ENCODE peak calls at places on chromosome 22, in eight cellular contexts. S is NB4, T is spleen, N is HCT116, W is H1, O is gastrocnemius medialis, Z is sigmoid colon, M is body of pancreas. V is an unnamed sample.

GRCh38 chr22:30435674-30436126 is 10.1 kb downstream of the MTFP1 start:
- DNase-seq in S (no peak), T (peak), N (peak), W (no peak), O (peak), Z (no peak), M (peak), V (peak)

GRCh38 chr22:39908737-39909136 is 7.9 kb downstream of the GRAP2 start:
- DNase-seq in S (no peak), T (no peak), N (no peak), W (no peak), O (no peak), Z (no peak), M (no peak), V (no peak)

GRCh38 chr22:30943368-30943767 is 25.2 kb downstream of the MORC2 start:
- DNase-seq in S (no peak), T (no peak), N (no peak), W (no peak), O (no peak), Z (no peak), M (no peak), V (no peak)

GRCh38 chr22:31160328-31160978 is 471 bp downstream of the RNF185 start:
- DNase-seq in S (no peak), T (peak), N (no peak), W (peak), O (no peak), Z (peak), M (peak), V (no peak)

GRCh38 chr22:24525416-24526037 is 29.4 kb downstream of the GUCD1 start:
- DNase-seq in S (peak), T (peak), N (peak), W (peak), O (peak), Z (peak), M (peak), V (peak)

GRCh38 chr22:40410731-40411505 is 40.5 kb downstream of the SGSM3 start:
- DNase-seq in S (no peak), T (no peak), N (no peak), W (no peak), O (peak), Z (no peak), M (no peak), V (no peak)

GRCh38 chr22:29449296-29449863 is 11.0 kb downstream of the RFPL1 start:
- DNase-seq in S (no peak), T (no peak), N (no peak), W (no peak), O (no peak), Z (no peak), M (no peak), V (no peak)

GRCh38 chr22:39935622-39936021 is 24.6 kb upstream of the TMA7B start:
- DNase-seq in S (no peak), T (no peak), N (no peak), W (no peak), O (no peak), Z (no peak), M (no peak), V (no peak)

GRCh38 chr22:26453195-26453594 is 24.1 kb downstream of the ASPHD2 start:
- DNase-seq in S (no peak), T (no peak), N (no peak), W (no peak), O (no peak), Z (no peak), M (no peak), V (peak)

GRCh38 chr22:49524362-49524761 is 303.3 kb downstream of the BRD1 start:
- DNase-seq in S (peak), T (no peak), N (no peak), W (no peak), O (no peak), Z (no peak), M (no peak), V (no peak)

GRCh38 chr22:46432164-46433068 is 96.9 kb downstream of the TRMU start:
- DNase-seq in S (no peak), T (no peak), N (no peak), W (peak), O (no peak), Z (no peak), M (no peak), V (no peak)

GRCh38 chr22:47287516-47287915 is 525.1 kb downstream of the TBC1D22A start:
- DNase-seq in S (no peak), T (no peak), N (no peak), W (no peak), O (no peak), Z (peak), M (peak), V (no peak)

GRCh38 chr22:24437820-24438328 is 10.5 kb downstream of the ADORA2A start:
- DNase-seq in S (no peak), T (peak), N (no peak), W (no peak), O (peak), Z (no peak), M (no peak), V (no peak)

GRCh38 chr22:17748555-17749353 is 25.5 kb downstream of the BID start:
- DNase-seq in S (no peak), T (peak), N (no peak), W (peak), O (no peak), Z (no peak), M (no peak), V (no peak)

GRCh38 chr22:26648011-26648497 is 9.3 kb upstream of the MIAT start:
- DNase-seq in S (no peak), T (peak), N (no peak), W (peak), O (no peak), Z (no peak), M (no peak), V (no peak)

GRCh38 chr22:45210577-45211431 is 29.9 kb downstream of the KIAA0930 start:
- DNase-seq in S (no peak), T (peak), N (no peak), W (no peak), O (no peak), Z (no peak), M (no peak), V (no peak)

GRCh38 chr22:45818130-45819085 is 146.8 kb downstream of the ATXN10 start:
- DNase-seq in S (no peak), T (no peak), N (no peak), W (no peak), O (peak), Z (no peak), M (peak), V (no peak)

GRCh38 chr22:48483764-48484528 is 1343.7 kb downstream of the BRD1 start:
- DNase-seq in S (no peak), T (peak), N (no peak), W (no peak), O (no peak), Z (no peak), M (no peak), V (peak)

GRCh38 chr22:46035742-46036557 is 59.0 kb upstream of the WNT7B start:
- DNase-seq in S (peak), T (peak), N (peak), W (peak), O (peak), Z (peak), M (peak), V (peak)

GRCh38 chr22:47008208-47008885 is 245.9 kb downstream of the TBC1D22A start:
- DNase-seq in S (no peak), T (no peak), N (no peak), W (no peak), O (no peak), Z (peak), M (no peak), V (peak)

GRCh38 chr22:46673677-46674236 is 53.6 kb downstream of the GRAMD4 start:
- DNase-seq in S (no peak), T (no peak), N (no peak), W (no peak), O (no peak), Z (no peak), M (no peak), V (no peak)

GRCh38 chr22:30180616-30181015 is 65.9 kb downstream of the LIF start:
- DNase-seq in S (no peak), T (no peak), N (no peak), W (no peak), O (no peak), Z (no peak), M (no peak), V (no peak)

GRCh38 chr22:40808018-40808841 is 10.9 kb downstream of the SLC25A17 start:
- DNase-seq in S (no peak), T (no peak), N (no peak), W (no peak), O (no peak), Z (no peak), M (no peak), V (no peak)

GRCh38 chr22:31958625-31959239 is 14.4 kb downstream of the YWHAH start:
- DNase-seq in S (no peak), T (peak), N (no peak), W (no peak), O (no peak), Z (no peak), M (no peak), V (no peak)

GRCh38 chr22:44147821-44148574 is 32.7 kb upstream of the PARVG start:
- DNase-seq in S (no peak), T (no peak), N (no peak), W (peak), O (no peak), Z (peak), M (no peak), V (no peak)

GRCh38 chr22:50222508-50222907 is 21.7 kb downstream of the SELENOO start:
- DNase-seq in S (no peak), T (no peak), N (no peak), W (no peak), O (no peak), Z (peak), M (no peak), V (no peak)

GRCh38 chr22:28187612-28188011 is 268.6 kb upstream of the PITPNB start:
- DNase-seq in S (no peak), T (no peak), N (no peak), W (no peak), O (no peak), Z (no peak), M (no peak), V (no peak)

GRCh38 chr22:45324186-45324775 is 14.5 kb downstream of the FAM118A start:
- DNase-seq in S (no peak), T (peak), N (no peak), W (no peak), O (peak), Z (no peak), M (no peak), V (peak)

GRCh38 chr22:46754826-46755225 is 7.6 kb upstream of the TBC1D22A start:
- DNase-seq in S (no peak), T (no peak), N (no peak), W (no peak), O (no peak), Z (peak), M (no peak), V (no peak)

DNA sequence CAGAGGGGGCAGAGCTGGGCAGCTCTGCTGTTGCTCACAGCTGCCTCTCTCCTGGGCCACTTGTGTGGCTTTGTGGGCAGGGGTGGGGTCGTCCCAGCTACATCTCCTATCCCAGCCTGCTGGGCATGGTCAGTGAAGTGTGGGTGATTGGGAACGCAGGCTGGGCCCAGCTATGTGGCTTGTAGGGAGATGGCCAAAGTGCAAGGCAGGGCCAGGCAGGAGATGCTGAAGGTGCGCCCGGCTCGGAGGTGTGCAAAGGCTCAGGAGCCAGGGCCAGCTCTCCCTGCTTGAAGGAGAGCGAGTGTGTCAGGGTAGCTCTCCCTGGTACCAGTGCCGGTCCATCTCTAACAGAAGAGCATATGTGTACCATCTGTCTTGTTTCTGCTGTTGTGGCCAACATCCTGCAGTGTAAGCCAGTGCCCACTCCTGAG is 8.4 kb upstream of the RANBP1 start:
- DNase-seq in S (no peak), T (peak), N (no peak), W (no peak), O (no peak), Z (no peak), M (no peak), V (no peak)
- TF ChIP-seq POLR2A in S (no peak), T (no peak), N (no peak), W (no peak), O (no peak), Z (no peak), M (no peak), V (no peak)

DNA sequence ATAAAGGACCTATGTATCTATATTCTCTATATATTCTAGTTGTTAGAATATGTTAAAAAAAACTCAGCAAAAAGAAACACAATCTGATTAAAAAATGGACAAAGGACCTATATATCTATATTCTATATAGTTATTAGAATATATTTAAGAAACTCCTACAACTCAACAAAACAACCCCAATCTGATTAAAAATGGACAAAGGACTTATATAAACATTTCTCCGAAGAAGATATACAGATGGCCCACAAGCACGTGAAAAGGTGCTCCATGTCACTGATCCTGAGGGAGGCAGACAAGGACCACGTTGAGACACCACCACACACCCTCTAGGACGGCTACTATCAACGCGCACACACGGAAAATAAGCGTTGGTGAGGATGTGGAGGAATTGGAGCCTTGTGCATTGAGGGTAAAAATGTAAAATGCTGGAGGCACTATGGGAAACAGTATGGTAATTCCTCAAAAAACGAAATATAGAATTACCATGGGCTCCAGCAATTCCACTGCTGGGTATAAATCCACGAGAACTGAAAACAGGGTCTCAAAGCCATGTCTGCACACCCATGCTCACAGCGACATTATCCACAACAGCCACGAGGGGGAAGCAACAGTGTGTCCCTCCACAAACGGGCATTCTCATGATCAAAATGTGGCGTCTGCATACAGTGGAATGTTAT is 22.7 kb downstream of the YPEL1 start:
- DNase-seq in S (peak), T (no peak), N (peak), W (peak), O (peak), Z (no peak), M (peak), V (peak)
- H3K4me3 ChIP-seq in S (peak), T (no peak), N (peak), W (no peak), O (no peak), Z (no peak), M (no peak), V (no peak)

DNA sequence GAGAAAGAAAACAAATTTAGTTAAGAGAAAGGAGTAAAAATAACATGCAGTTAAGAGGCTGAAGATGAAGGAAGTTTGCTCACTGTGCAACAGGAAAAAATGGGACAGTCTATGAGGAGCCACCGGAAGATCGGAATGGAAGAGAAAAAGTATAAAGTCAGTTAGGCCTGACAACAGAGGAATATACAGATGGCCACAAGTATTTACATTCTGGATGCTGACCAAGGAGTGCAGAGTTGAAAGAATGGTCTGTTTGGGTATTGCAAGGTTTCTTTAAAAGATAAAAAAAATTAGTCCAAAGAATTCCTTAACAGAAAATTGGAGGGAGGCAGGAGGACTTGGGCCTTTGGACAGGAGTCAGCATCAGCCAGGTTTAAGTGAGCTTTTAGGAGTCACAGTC is 37.5 kb downstream of the RBFOX2 start:
- DNase-seq in S (no peak), T (no peak), N (no peak), W (no peak), O (no peak), Z (no peak), M (no peak), V (no peak)
- TF ChIP-seq CTCF in S (no peak), T (no peak), N (no peak), W (no peak), O (no peak), Z (no peak), M (no peak), V (no peak)

DNA sequence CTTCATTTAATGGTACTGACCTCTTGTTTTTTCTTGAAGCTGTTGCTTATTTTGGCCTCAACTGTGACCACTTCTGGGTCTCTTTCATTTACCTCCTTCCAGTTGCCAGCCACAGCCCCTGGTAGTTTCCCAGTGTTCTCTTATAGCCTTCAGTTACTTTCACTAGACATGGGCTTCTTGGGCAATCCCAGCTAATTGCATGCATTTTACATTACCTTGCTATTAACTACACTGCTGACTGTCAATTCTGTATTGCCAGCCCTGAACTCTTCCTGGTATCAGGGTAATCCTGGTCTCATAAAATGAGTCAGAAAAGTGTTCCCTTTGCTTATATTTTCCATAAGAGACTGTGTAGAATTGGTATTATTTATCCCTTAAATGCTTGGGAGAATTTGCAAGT is 195.8 kb upstream of the LARGE1 start:
- DNase-seq in S (no peak), T (no peak), N (no peak), W (no peak), O (no peak), Z (no peak), M (no peak), V (no peak)
- TF ChIP-seq POLR2A in S (no peak), T (no peak), N (no peak), W (no peak), O (no peak), Z (no peak), M (no peak), V (no peak)

GRCh38 chr22:23220485-23221350 is 40.4 kb downstream of the BCR start:
- DNase-seq in S (peak), T (peak), N (no peak), W (no peak), O (no peak), Z (no peak), M (no peak), V (no peak)

GRCh38 chr22:23218053-23218866 is 38.0 kb downstream of the BCR start:
- DNase-seq in S (no peak), T (peak), N (no peak), W (no peak), O (no peak), Z (no peak), M (peak), V (no peak)

GRCh38 chr22:23218867-23219251 is 38.5 kb downstream of the BCR start:
- DNase-seq in S (peak), T (peak), N (no peak), W (no peak), O (no peak), Z (no peak), M (peak), V (no peak)

GRCh38 chr22:23219787-23220484 is 39.6 kb downstream of the BCR start:
- DNase-seq in S (peak), T (peak), N (no peak), W (no peak), O (no peak), Z (no peak), M (no peak), V (no peak)

GRCh38 chr22:23219317-23219716 is 39.0 kb downstream of the BCR start:
- DNase-seq in S (no peak), T (peak), N (no peak), W (no peak), O (no peak), Z (no peak), M (no peak), V (no peak)
- H3K4me3 ChIP-seq in S (peak), T (no peak), N (no peak), W (no peak), O (no peak), Z (no peak), M (no peak), V (no peak)

GRCh38 chr22:43009444-43009843 is 5.5 kb downstream of the PACSIN2 start:
- DNase-seq in S (no peak), T (no peak), N (no peak), W (no peak), O (no peak), Z (no peak), M (peak), V (no peak)

GRCh38 chr22:43008921-43009320 is 6.0 kb downstream of the PACSIN2 start:
- DNase-seq in S (no peak), T (no peak), N (no peak), W (no peak), O (no peak), Z (no peak), M (no peak), V (no peak)

GRCh38 chr22:43012390-43012789 is 2.6 kb downstream of the PACSIN2 start:
- DNase-seq in S (no peak), T (no peak), N (no peak), W (no peak), O (no peak), Z (no peak), M (no peak), V (no peak)

GRCh38 chr22:43013355-43014061 is 1.4 kb downstream of the PACSIN2 start:
- DNase-seq in S (peak), T (no peak), N (no peak), W (no peak), O (peak), Z (no peak), M (peak), V (no peak)

GRCh38 chr22:43011079-43011478 is 3.9 kb downstream of the PACSIN2 start:
- DNase-seq in S (no peak), T (no peak), N (no peak), W (no peak), O (no peak), Z (no peak), M (peak), V (no peak)
- TF ChIP-seq CTCF in S (no peak), T (no peak), N (no peak), W (no peak), O (no peak), Z (no peak), M (peak), V (no peak)

DNA sequence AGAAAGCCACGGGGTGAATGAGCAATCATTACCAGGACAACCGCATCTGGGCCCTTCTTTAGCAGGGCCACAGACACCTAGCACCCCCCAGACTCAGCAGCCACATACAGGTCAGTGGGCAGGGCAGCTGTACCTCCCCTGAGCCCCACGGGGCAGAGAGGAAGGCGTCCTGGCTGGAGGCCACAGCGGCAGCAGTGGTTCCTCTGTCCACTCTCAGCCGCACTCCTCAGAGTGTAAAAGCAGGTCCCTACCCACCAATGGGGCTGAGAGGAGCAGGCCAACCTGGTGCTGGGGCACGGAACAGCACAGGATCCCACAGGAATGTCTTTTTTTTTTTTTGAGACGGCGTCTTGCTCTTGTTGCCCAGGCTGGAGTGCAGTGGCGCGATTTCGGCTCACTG is 65.5 kb downstream of the APOL1 start:
- DNase-seq in S (no peak), T (no peak), N (no peak), W (no peak), O (no peak), Z (no peak), M (no peak), V (no peak)
- TF ChIP-seq POLR2A in S (no peak), T (no peak), N (no peak), W (no peak), O (no peak), Z (no peak), M (no peak), V (no peak)